ENCODE peak calls at places on chromosomes 6 and 20, in ten cellular contexts. One of them, this sample, is unnamed.
A peak's percentile ranks its signal among the peaks of the same experiment; 100 is the strongest.

GRCh38 chr20:24634855-24635254 is 165.4 kb downstream of the SYNDIG1 start:
- DNase-seq in bronchial epithelial cell: peak; percentile 62
- DNase-seq in CD4-positive, alpha-beta T cell: no peak
- DNase-seq in transverse colon: no peak
- DNase-seq in upper lobe of right lung: no peak
- DNase-seq in hepatocyte: peak; percentile 68
- DNase-seq in cardiac muscle cell: peak; percentile 86
- DNase-seq in WERI-Rb-1: no peak
- DNase-seq in mucosa of descending colon: no peak
- DNase-seq in AG09309: peak; percentile 81
- DNase-seq in this sample: peak; percentile 66

GRCh38 chr6:9657994-9658393 is 756.9 kb downstream of the TFAP2A start:
- DNase-seq in bronchial epithelial cell: peak; percentile 90
- DNase-seq in CD4-positive, alpha-beta T cell: no peak
- DNase-seq in transverse colon: no peak
- DNase-seq in upper lobe of right lung: no peak
- DNase-seq in hepatocyte: no peak
- DNase-seq in cardiac muscle cell: no peak
- DNase-seq in WERI-Rb-1: no peak
- DNase-seq in mucosa of descending colon: no peak
- DNase-seq in AG09309: no peak
- DNase-seq in this sample: peak; percentile 19

GRCh38 chr20:11849976-11850670 is 67.6 kb upstream of the BTBD3 start:
- DNase-seq in bronchial epithelial cell: peak; percentile 94
- DNase-seq in CD4-positive, alpha-beta T cell: no peak
- DNase-seq in transverse colon: no peak
- DNase-seq in upper lobe of right lung: no peak
- DNase-seq in hepatocyte: no peak
- DNase-seq in cardiac muscle cell: peak; percentile 73
- DNase-seq in WERI-Rb-1: peak; percentile 30
- DNase-seq in mucosa of descending colon: no peak
- DNase-seq in AG09309: peak; percentile 17
- DNase-seq in this sample: no peak

GRCh38 chr6:149012040-149012545 is 265.3 kb downstream of the UST start:
- DNase-seq in bronchial epithelial cell: peak; percentile 90
- DNase-seq in CD4-positive, alpha-beta T cell: no peak
- DNase-seq in transverse colon: no peak
- DNase-seq in upper lobe of right lung: no peak
- DNase-seq in hepatocyte: peak; percentile 82
- DNase-seq in cardiac muscle cell: peak; percentile 91
- DNase-seq in WERI-Rb-1: no peak
- DNase-seq in mucosa of descending colon: no peak
- DNase-seq in AG09309: peak; percentile 100
- DNase-seq in this sample: peak; percentile 92

GRCh38 chr20:47379433-47380150 is 23.1 kb upstream of the ZMYND8 start:
- DNase-seq in bronchial epithelial cell: no peak
- DNase-seq in CD4-positive, alpha-beta T cell: no peak
- DNase-seq in transverse colon: no peak
- DNase-seq in upper lobe of right lung: no peak
- DNase-seq in hepatocyte: peak; percentile 29
- DNase-seq in cardiac muscle cell: peak; percentile 93
- DNase-seq in WERI-Rb-1: no peak
- DNase-seq in mucosa of descending colon: no peak
- DNase-seq in AG09309: no peak
- DNase-seq in this sample: no peak

GRCh38 chr6:34386316-34387137 is 5.9 kb downstream of the NUDT3 start:
- DNase-seq in bronchial epithelial cell: peak; percentile 75
- DNase-seq in CD4-positive, alpha-beta T cell: no peak
- DNase-seq in transverse colon: no peak
- DNase-seq in upper lobe of right lung: no peak
- DNase-seq in hepatocyte: peak; percentile 40
- DNase-seq in cardiac muscle cell: peak; percentile 92
- DNase-seq in WERI-Rb-1: no peak
- DNase-seq in mucosa of descending colon: no peak
- DNase-seq in AG09309: peak; percentile 87
- DNase-seq in this sample: peak; percentile 65

GRCh38 chr20:49893242-49894072 is 21.9 kb downstream of the SPATA2 start:
- DNase-seq in bronchial epithelial cell: no peak
- DNase-seq in CD4-positive, alpha-beta T cell: no peak
- DNase-seq in transverse colon: no peak
- DNase-seq in upper lobe of right lung: no peak
- DNase-seq in hepatocyte: no peak
- DNase-seq in cardiac muscle cell: peak; percentile 30
- DNase-seq in WERI-Rb-1: no peak
- DNase-seq in mucosa of descending colon: no peak
- DNase-seq in AG09309: no peak
- DNase-seq in this sample: no peak

GRCh38 chr6:154414021-154414813 is 57.6 kb upstream of the IPCEF1 start:
- DNase-seq in bronchial epithelial cell: peak; percentile 32
- DNase-seq in CD4-positive, alpha-beta T cell: no peak
- DNase-seq in transverse colon: no peak
- DNase-seq in upper lobe of right lung: no peak
- DNase-seq in hepatocyte: no peak
- DNase-seq in cardiac muscle cell: no peak
- DNase-seq in WERI-Rb-1: no peak
- DNase-seq in mucosa of descending colon: no peak
- DNase-seq in AG09309: no peak
- DNase-seq in this sample: no peak

GRCh38 chr6:149031545-149032317 is 284.9 kb downstream of the UST start:
- DNase-seq in bronchial epithelial cell: peak; percentile 43
- DNase-seq in CD4-positive, alpha-beta T cell: no peak
- DNase-seq in transverse colon: peak; percentile 21
- DNase-seq in upper lobe of right lung: no peak
- DNase-seq in hepatocyte: no peak
- DNase-seq in cardiac muscle cell: peak; percentile 92
- DNase-seq in WERI-Rb-1: no peak
- DNase-seq in mucosa of descending colon: no peak
- DNase-seq in AG09309: no peak
- DNase-seq in this sample: peak; percentile 84

GRCh38 chr20:23048283-23049200 is 930 bp downstream of the THBD start:
- DNase-seq in bronchial epithelial cell: peak; percentile 33
- DNase-seq in CD4-positive, alpha-beta T cell: no peak
- DNase-seq in transverse colon: peak; percentile 37
- DNase-seq in upper lobe of right lung: peak; percentile 88
- DNase-seq in hepatocyte: peak; percentile 76
- DNase-seq in cardiac muscle cell: peak; percentile 40
- DNase-seq in WERI-Rb-1: no peak
- DNase-seq in mucosa of descending colon: peak; percentile 63
- DNase-seq in AG09309: no peak
- DNase-seq in this sample: no peak
- TF ChIP-seq CTCF in bronchial epithelial cell: peak; percentile 81
- TF ChIP-seq CTCF in CD4-positive, alpha-beta T cell: no peak
- TF ChIP-seq CTCF in transverse colon: peak; percentile 25
- TF ChIP-seq CTCF in upper lobe of right lung: peak; percentile 67
- TF ChIP-seq CTCF in hepatocyte: peak; percentile 49
- TF ChIP-seq CTCF in cardiac muscle cell: peak; percentile 51
- TF ChIP-seq CTCF in WERI-Rb-1: peak; percentile 20
- TF ChIP-seq CTCF in mucosa of descending colon: peak; percentile 22
- TF ChIP-seq CTCF in AG09309: peak; percentile 24
- TF ChIP-seq CTCF in this sample: peak; percentile 37

GRCh38 chr20:64049060-64049886 is at the start of gene SOX18:
- DNase-seq in bronchial epithelial cell: no peak
- DNase-seq in CD4-positive, alpha-beta T cell: no peak
- DNase-seq in transverse colon: no peak
- DNase-seq in upper lobe of right lung: no peak
- DNase-seq in hepatocyte: peak; percentile 69
- DNase-seq in cardiac muscle cell: peak; percentile 56
- DNase-seq in WERI-Rb-1: no peak
- DNase-seq in mucosa of descending colon: no peak
- DNase-seq in AG09309: no peak
- DNase-seq in this sample: no peak
- TF ChIP-seq CTCF in bronchial epithelial cell: no peak
- TF ChIP-seq CTCF in CD4-positive, alpha-beta T cell: no peak
- TF ChIP-seq CTCF in transverse colon: no peak
- TF ChIP-seq CTCF in upper lobe of right lung: no peak
- TF ChIP-seq CTCF in hepatocyte: no peak
- TF ChIP-seq CTCF in cardiac muscle cell: no peak
- TF ChIP-seq CTCF in WERI-Rb-1: no peak
- TF ChIP-seq CTCF in mucosa of descending colon: no peak
- TF ChIP-seq CTCF in AG09309: peak; percentile 5
- TF ChIP-seq CTCF in this sample: no peak

DNA sequence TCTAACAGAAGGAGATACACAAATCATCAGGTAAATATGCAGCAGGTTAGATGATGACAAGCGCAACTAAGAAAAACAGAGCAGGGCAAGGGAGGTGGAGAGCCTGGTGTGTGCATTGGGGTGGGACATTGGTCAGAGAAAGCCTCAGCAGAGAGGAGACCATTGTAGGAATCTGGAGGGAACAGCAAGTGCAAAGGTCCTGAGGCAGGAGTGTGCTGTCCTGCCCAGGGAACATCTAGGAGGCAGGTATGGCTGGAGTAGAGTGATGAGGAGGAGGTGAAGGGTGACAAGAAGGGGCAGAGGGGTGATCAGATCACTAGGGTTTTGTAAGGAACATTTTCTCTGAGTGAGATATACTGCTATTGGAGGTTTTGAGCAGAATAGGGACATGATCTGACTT is 90.1 kb downstream of the NCR2 start:
- DNase-seq in bronchial epithelial cell: no peak
- DNase-seq in CD4-positive, alpha-beta T cell: no peak
- DNase-seq in transverse colon: no peak
- DNase-seq in upper lobe of right lung: no peak
- DNase-seq in hepatocyte: no peak
- DNase-seq in cardiac muscle cell: no peak
- DNase-seq in WERI-Rb-1: no peak
- DNase-seq in mucosa of descending colon: no peak
- DNase-seq in AG09309: no peak
- DNase-seq in this sample: no peak
- TF ChIP-seq CTCF in bronchial epithelial cell: no peak
- TF ChIP-seq CTCF in CD4-positive, alpha-beta T cell: no peak
- TF ChIP-seq CTCF in transverse colon: no peak
- TF ChIP-seq CTCF in upper lobe of right lung: no peak
- TF ChIP-seq CTCF in hepatocyte: no peak
- TF ChIP-seq CTCF in cardiac muscle cell: no peak
- TF ChIP-seq CTCF in WERI-Rb-1: no peak
- TF ChIP-seq CTCF in mucosa of descending colon: no peak
- TF ChIP-seq CTCF in AG09309: no peak
- TF ChIP-seq CTCF in this sample: no peak

GRCh38 chr6:122471107-122472021 is at the start of gene SERINC1:
- DNase-seq in bronchial epithelial cell: peak; percentile 92
- DNase-seq in CD4-positive, alpha-beta T cell: peak; percentile 90
- DNase-seq in transverse colon: peak; percentile 95
- DNase-seq in upper lobe of right lung: peak; percentile 97
- DNase-seq in hepatocyte: peak; percentile 98
- DNase-seq in cardiac muscle cell: peak; percentile 97
- DNase-seq in WERI-Rb-1: peak; percentile 94
- DNase-seq in mucosa of descending colon: peak; percentile 95
- DNase-seq in AG09309: peak; percentile 74
- DNase-seq in this sample: peak; percentile 88

GRCh38 chr6:122472022-122472340 is 374 bp upstream of the SERINC1 start:
- DNase-seq in bronchial epithelial cell: no peak
- DNase-seq in CD4-positive, alpha-beta T cell: no peak
- DNase-seq in transverse colon: no peak
- DNase-seq in upper lobe of right lung: no peak
- DNase-seq in hepatocyte: no peak
- DNase-seq in cardiac muscle cell: no peak
- DNase-seq in WERI-Rb-1: no peak
- DNase-seq in mucosa of descending colon: no peak
- DNase-seq in AG09309: no peak
- DNase-seq in this sample: no peak

DNA sequence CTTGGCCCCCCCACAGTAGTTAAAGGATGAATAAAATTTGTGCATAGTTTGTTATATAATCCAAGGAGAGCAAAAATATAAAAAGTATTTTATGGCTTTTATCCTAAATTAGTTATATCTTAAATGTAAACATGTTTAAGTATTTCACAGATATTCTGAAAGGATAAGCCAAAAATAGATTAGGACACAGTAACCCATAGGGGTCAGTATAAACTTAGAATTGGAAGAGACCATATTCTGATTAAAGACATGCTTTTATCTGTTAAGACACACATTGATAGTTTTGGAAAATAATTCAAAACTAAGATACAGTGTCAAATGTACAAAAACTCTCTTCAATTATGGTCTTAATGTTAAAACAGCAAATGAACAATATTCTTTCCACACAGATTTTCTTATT is 4.5 kb upstream of the SERINC1 start:
- DNase-seq in bronchial epithelial cell: peak; percentile 45
- DNase-seq in CD4-positive, alpha-beta T cell: no peak
- DNase-seq in transverse colon: no peak
- DNase-seq in upper lobe of right lung: no peak
- DNase-seq in hepatocyte: no peak
- DNase-seq in cardiac muscle cell: peak; percentile 28
- DNase-seq in WERI-Rb-1: no peak
- DNase-seq in mucosa of descending colon: no peak
- DNase-seq in AG09309: no peak
- DNase-seq in this sample: no peak
- TF ChIP-seq CTCF in bronchial epithelial cell: no peak
- TF ChIP-seq CTCF in CD4-positive, alpha-beta T cell: peak; percentile 66
- TF ChIP-seq CTCF in transverse colon: peak; percentile 26
- TF ChIP-seq CTCF in upper lobe of right lung: peak; percentile 45
- TF ChIP-seq CTCF in hepatocyte: peak; percentile 69
- TF ChIP-seq CTCF in cardiac muscle cell: peak; percentile 52
- TF ChIP-seq CTCF in WERI-Rb-1: peak; percentile 15
- TF ChIP-seq CTCF in mucosa of descending colon: no peak
- TF ChIP-seq CTCF in AG09309: peak; percentile 31
- TF ChIP-seq CTCF in this sample: peak; percentile 17

GRCh38 chr6:167127785-167128531 is 5.1 kb downstream of the CCR6 start:
- DNase-seq in bronchial epithelial cell: no peak
- DNase-seq in CD4-positive, alpha-beta T cell: no peak
- DNase-seq in transverse colon: no peak
- DNase-seq in upper lobe of right lung: no peak
- DNase-seq in hepatocyte: no peak
- DNase-seq in cardiac muscle cell: no peak
- DNase-seq in WERI-Rb-1: no peak
- DNase-seq in mucosa of descending colon: no peak
- DNase-seq in AG09309: no peak
- DNase-seq in this sample: no peak
- TF ChIP-seq CTCF in bronchial epithelial cell: no peak
- TF ChIP-seq CTCF in CD4-positive, alpha-beta T cell: no peak
- TF ChIP-seq CTCF in transverse colon: no peak
- TF ChIP-seq CTCF in upper lobe of right lung: no peak
- TF ChIP-seq CTCF in hepatocyte: no peak
- TF ChIP-seq CTCF in cardiac muscle cell: no peak
- TF ChIP-seq CTCF in WERI-Rb-1: no peak
- TF ChIP-seq CTCF in mucosa of descending colon: no peak
- TF ChIP-seq CTCF in AG09309: no peak
- TF ChIP-seq CTCF in this sample: no peak

GRCh38 chr20:52060794-52061714 is 130.5 kb downstream of the ZFP64 start:
- DNase-seq in bronchial epithelial cell: peak; percentile 16
- DNase-seq in CD4-positive, alpha-beta T cell: no peak
- DNase-seq in transverse colon: no peak
- DNase-seq in upper lobe of right lung: no peak
- DNase-seq in hepatocyte: peak; percentile 68
- DNase-seq in cardiac muscle cell: peak; percentile 59
- DNase-seq in WERI-Rb-1: peak; percentile 69
- DNase-seq in mucosa of descending colon: no peak
- DNase-seq in AG09309: no peak
- DNase-seq in this sample: no peak
- TF ChIP-seq CTCF in bronchial epithelial cell: peak; percentile 50
- TF ChIP-seq CTCF in CD4-positive, alpha-beta T cell: no peak
- TF ChIP-seq CTCF in transverse colon: peak; percentile 30
- TF ChIP-seq CTCF in upper lobe of right lung: peak; percentile 24
- TF ChIP-seq CTCF in hepatocyte: peak; percentile 60
- TF ChIP-seq CTCF in cardiac muscle cell: peak; percentile 47
- TF ChIP-seq CTCF in WERI-Rb-1: peak; percentile 81
- TF ChIP-seq CTCF in mucosa of descending colon: no peak
- TF ChIP-seq CTCF in AG09309: peak; percentile 63
- TF ChIP-seq CTCF in this sample: peak; percentile 36